ENCODE peak calls at places on chromosomes 6 and 20, in six cellular contexts. Z is SJSA1; I is HepG2; O is CD8-positive, alpha-beta memory T cell; P is gastrocnemius medialis; F is tibial artery. E is an unnamed sample.

GRCh38 chr20:2599265-2600060 is 53.0 kb upstream of the NOP56 start:
- DNase-seq in F (no peak), Z (no peak), I (no peak), O (no peak), P (no peak), E (no peak)

GRCh38 chr6:134665029-134665723 is 284.7 kb downstream of the ALDH8A1 start:
- DNase-seq in F (no peak), I (no peak), P (no peak), Z (no peak), O (no peak), E (no peak)

GRCh38 chr6:1611572-1612385 is 2.1 kb downstream of the FOXC1 start:
- DNase-seq in F (no peak), P (no peak), Z (peak; percentile 76), O (no peak), I (peak; percentile 35), E (peak; percentile 43)

GRCh38 chr6:161901740-161902426 is 628.0 kb upstream of the AGPAT4 start:
- DNase-seq in F (no peak), Z (no peak), P (no peak), O (no peak), I (no peak), E (no peak)

GRCh38 chr20:62688855-62689460 is 19.7 kb upstream of the NTSR1 start:
- DNase-seq in P (no peak), O (peak; percentile 26), I (peak; percentile 29), Z (no peak), F (no peak), E (no peak)

GRCh38 chr20:45061244-45061643 is 39.7 kb downstream of the KCNS1 start:
- DNase-seq in F (no peak), Z (peak; percentile 74), P (no peak), O (no peak), I (no peak), E (no peak)

GRCh38 chr20:32189691-32190607 is 17.6 kb downstream of the PLAGL2 start:
- DNase-seq in Z (peak; percentile 33), F (peak; percentile 72), I (no peak), P (no peak), O (peak; percentile 58), E (peak; percentile 46)

GRCh38 chr20:44110816-44111568 is 76.0 kb downstream of the JPH2 start:
- DNase-seq in F (no peak), O (no peak), Z (no peak), P (no peak), I (no peak), E (no peak)

GRCh38 chr20:63056236-63057132 is 49.7 kb upstream of the BHLHE23 start:
- DNase-seq in O (peak; percentile 61), Z (peak; percentile 29), I (no peak), F (peak; percentile 61), P (no peak), E (no peak)

GRCh38 chr6:5082487-5083306 is 2.4 kb upstream of the PPP1R3G start:
- DNase-seq in Z (peak; percentile 77), I (peak; percentile 87), P (no peak), O (no peak), F (no peak), E (no peak)

GRCh38 chr20:48215536-48215935 is 430.3 kb upstream of the SULF2 start:
- DNase-seq in I (no peak), P (no peak), Z (no peak), O (no peak), F (no peak), E (no peak)

GRCh38 chr20:52379723-52380336 is 188.3 kb upstream of the ZFP64 start:
- DNase-seq in I (peak; percentile 15), Z (no peak), O (peak; percentile 51), F (no peak), P (no peak), E (peak; percentile 23)

GRCh38 chr20:37131486-37131885 is 35.7 kb upstream of the RBL1 start:
- DNase-seq in Z (no peak), P (no peak), O (no peak), I (no peak), F (no peak), E (no peak)

DNA sequence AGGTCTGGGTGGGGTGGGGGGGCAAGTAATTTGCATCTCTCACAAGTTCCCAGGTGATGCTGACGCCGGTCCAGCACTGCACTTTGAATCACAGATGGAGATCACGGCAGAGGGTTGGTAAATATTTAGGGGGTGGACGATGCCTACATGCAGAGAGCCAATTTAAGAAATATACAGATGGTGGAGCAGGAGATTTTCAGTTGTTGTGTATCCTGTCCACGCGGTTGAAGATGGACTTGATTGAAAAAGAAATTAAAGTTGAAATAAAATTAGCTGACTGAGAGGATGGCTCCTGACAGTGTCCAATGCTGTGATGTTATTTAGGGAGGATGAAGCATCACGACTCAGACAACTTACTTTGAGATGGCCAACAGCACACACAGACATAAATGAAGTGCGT is 74.6 kb downstream of the PHACTR3 start:
- DNase-seq in F (no peak), O (no peak), P (no peak), I (no peak), Z (no peak), E (no peak)
- H3K9me3 ChIP-seq in F (no peaks in the 10 kb centered on the region), O (no peaks in the 10 kb centered on the region), P (no peaks in the 10 kb centered on the region), I (no peaks in the 10 kb centered on the region), Z (no peaks in the 10 kb centered on the region), E (no peaks in the 10 kb centered on the region)

GRCh38 chr20:57698191-57698866 is 11.5 kb downstream of the PMEPA1 start:
- DNase-seq in Z (peak; percentile 94), F (no peak), O (peak; percentile 74), I (peak; percentile 31), P (no peak), E (no peak)
- H3K27ac ChIP-seq in Z (peak overlapping the region; percentile 68), F (peak overlapping the region; percentile 9), O (no peak overlapping the region), I (no peak overlapping the region), P (no peak overlapping the region), E (no peak overlapping the region)

DNA sequence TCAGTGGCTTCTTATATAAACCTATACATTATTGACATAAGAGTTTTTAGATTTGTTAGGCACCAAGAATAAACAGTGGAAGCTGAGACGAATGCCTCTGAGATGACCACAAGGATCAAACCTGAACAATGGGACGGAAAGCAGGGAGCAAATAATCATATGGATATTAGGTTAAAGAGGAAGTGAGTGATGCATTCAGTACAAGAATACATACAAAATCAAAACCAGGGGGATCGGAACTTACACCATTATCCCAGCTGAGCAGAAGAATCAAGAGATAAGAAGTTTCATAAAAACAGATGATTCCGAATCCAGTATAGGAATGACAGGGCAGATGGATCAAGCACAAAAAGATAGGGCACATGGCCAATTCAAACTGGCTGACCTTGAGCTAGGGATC is 21.9 kb upstream of the CNKSR3 start:
- DNase-seq in I (no peak), F (no peak), Z (no peak), P (no peak), O (no peak), E (no peak)
- H3K9me3 ChIP-seq in I (no peaks in the 10 kb centered on the region), F (no peaks in the 10 kb centered on the region), Z (no peaks in the 10 kb centered on the region), P (no peaks in the 10 kb centered on the region), O (no peaks in the 10 kb centered on the region), E (no peaks in the 10 kb centered on the region)

GRCh38 chr20:24991897-24992419 is 593 bp downstream of the APMAP start:
- DNase-seq in P (no peak), F (peak; percentile 73), O (no peak), Z (no peak), I (no peak), E (no peak)
- H3K27ac ChIP-seq in P (peak overlapping the region; percentile 98), F (peak overlapping the region; percentile 92), O (peak overlapping the region; percentile 95), Z (peak overlapping the region; percentile 84), I (peak overlapping the region; percentile 67), E (peak overlapping the region; percentile 96)

DNA sequence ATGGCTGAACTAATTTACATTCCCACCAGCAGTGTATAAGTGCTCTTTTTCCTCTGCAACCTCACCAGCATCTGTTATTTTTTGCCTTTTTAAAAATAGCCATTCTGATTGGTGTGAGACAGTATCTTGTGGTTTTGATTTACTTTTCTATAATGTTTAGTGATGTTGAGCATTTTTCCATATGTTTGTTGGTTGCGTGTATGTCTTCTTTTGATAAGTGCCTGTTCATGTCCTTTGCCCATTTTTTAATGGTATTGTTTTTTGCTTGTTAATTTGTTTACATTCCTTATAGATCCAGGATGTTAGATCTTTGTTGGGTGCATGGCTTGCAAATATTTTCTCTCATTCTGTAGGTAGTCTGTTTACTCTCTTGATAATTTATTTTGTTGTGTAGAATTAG is 169.9 kb downstream of the PRL start:
- DNase-seq in Z (no peak), P (no peak), F (no peak), O (no peak), I (no peak), E (no peak)
- H3K9me3 ChIP-seq in Z (no peaks in the 10 kb centered on the region), P (no peaks in the 10 kb centered on the region), F (no peaks in the 10 kb centered on the region), O (no peaks in the 10 kb centered on the region), I (peaks cover 70% of the 10 kb centered on the region), E (no peaks in the 10 kb centered on the region)

DNA sequence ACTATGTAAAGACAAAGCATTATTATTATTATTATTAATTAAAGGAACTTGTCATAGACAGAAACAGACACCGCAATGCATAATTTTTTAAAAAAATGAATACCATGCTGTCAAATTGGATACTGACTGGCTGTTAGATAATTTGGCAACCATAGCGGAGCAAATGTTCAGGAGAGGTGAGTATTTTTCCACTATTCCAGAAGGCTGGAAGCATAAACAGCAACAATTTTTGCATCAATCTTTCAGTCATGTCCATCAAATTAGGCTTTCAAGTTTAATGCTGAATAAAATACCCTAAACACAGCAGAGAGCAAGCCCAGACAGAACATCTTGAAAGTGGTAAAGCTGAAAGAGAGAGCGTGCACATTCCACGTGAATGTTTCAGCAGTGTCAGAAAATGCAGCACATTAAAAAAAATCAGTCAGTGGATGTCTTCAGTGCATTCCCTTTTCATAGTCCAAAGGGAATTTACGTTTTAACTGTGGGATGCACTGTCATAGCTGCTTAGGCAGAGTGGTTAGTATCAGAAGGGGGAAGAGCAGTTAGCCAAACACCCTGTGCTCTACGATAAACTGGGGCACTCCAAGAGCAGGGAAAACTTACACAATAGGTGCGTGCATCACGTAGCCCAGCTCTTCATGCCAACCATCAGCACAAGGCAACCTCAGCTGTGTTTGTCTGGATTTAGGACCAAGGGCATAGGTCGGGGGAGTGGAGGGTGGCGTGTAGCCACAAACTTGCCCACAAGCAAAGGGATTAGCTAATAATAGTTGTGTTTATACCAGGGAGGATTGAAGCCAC is 116.2 kb upstream of the STMND1 start:
- DNase-seq in Z (peak; percentile 53), O (no peak), F (peak; percentile 70), P (no peak), I (no peak), E (no peak)
- H3K27ac ChIP-seq in Z (peak overlapping the region; percentile 4), O (no peak overlapping the region), F (peak overlapping the region; percentile 19), P (no peak overlapping the region), I (no peak overlapping the region), E (no peak overlapping the region)

GRCh38 chr6:168307011-168307694 is 12.4 kb downstream of the DACT2 start:
- DNase-seq in F (peak; percentile 29), P (no peak), I (no peak), Z (no peak), O (no peak), E (no peak)
- H3K9me3 ChIP-seq in F (no peaks in the 10 kb centered on the region), P (no peaks in the 10 kb centered on the region), I (no peaks in the 10 kb centered on the region), Z (no peaks in the 10 kb centered on the region), O (no peaks in the 10 kb centered on the region), E (no peaks in the 10 kb centered on the region)

DNA sequence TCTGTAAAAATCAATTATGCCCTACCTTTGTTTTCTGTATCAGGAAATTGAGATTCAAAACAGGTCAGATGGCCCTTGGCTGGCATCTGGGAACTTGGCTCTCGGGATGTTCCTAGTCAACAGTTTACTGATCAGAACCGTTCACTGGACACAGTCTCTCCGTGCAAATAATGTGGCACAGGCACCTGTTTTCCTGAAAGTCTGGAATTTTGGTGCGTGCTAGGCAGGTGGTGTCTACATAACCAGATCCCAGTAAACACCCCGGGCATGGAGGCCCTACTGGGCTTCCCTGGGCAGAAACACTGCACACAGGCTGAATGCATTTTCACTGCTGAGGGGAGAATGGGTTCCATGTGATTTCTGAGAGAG is 7.5 kb downstream of the SNHG17 start:
- DNase-seq in I (no peak), F (no peak), O (no peak), Z (no peak), P (no peak), E (no peak)
- H3K27ac ChIP-seq in I (no peak overlapping the region), F (no peak overlapping the region), O (no peak overlapping the region), Z (no peak overlapping the region), P (no peak overlapping the region), E (no peak overlapping the region)

E was measured in CD4-positive, alpha-beta memory T cell.